ENCODE peak calls at places on chromosomes 1 and 21, in eight cellular contexts. One of them, this sample, is unnamed.
A peak's percentile ranks its signal among the peaks of the same experiment; 100 is the strongest.

GRCh38 chr1:112710159-112710558 is 3.2 kb upstream of the RHOC start:
- DNase-seq in spleen: peak; percentile 68
- DNase-seq in amygdala: no peak
- DNase-seq in germinal center: no peak
- DNase-seq in GM19239: no peak
- DNase-seq in effector memory CD4-positive, alpha-beta T cell: no peak
- DNase-seq in A172: no peak
- DNase-seq in AG09309: no peak
- DNase-seq in this sample: no peak

GRCh38 chr1:109181085-109181806 is 32.5 kb upstream of the SARS1 start:
- DNase-seq in germinal center: no peak
- DNase-seq in AG09309: no peak
- DNase-seq in GM19239: no peak
- DNase-seq in spleen: no peak
- DNase-seq in effector memory CD4-positive, alpha-beta T cell: no peak
- DNase-seq in A172: no peak
- DNase-seq in amygdala: no peak
- DNase-seq in this sample: no peak

GRCh38 chr21:44038063-44038462 is 26.0 kb downstream of the TRAPPC10 start:
- DNase-seq in GM19239: no peak
- DNase-seq in amygdala: no peak
- DNase-seq in A172: no peak
- DNase-seq in effector memory CD4-positive, alpha-beta T cell: no peak
- DNase-seq in AG09309: no peak
- DNase-seq in germinal center: no peak
- DNase-seq in spleen: no peak
- DNase-seq in this sample: no peak

GRCh38 chr1:87369736-87370135 is 41.1 kb downstream of the LMO4 start:
- DNase-seq in germinal center: no peak
- DNase-seq in effector memory CD4-positive, alpha-beta T cell: no peak
- DNase-seq in AG09309: no peak
- DNase-seq in spleen: no peak
- DNase-seq in A172: no peak
- DNase-seq in GM19239: no peak
- DNase-seq in amygdala: no peak
- DNase-seq in this sample: no peak

GRCh38 chr1:32241011-32241763 is 5.8 kb upstream of the FAM167B start:
- DNase-seq in germinal center: peak; percentile 56
- DNase-seq in effector memory CD4-positive, alpha-beta T cell: no peak
- DNase-seq in GM19239: peak; percentile 53
- DNase-seq in spleen: peak; percentile 85
- DNase-seq in amygdala: peak; percentile 58
- DNase-seq in A172: no peak
- DNase-seq in AG09309: no peak
- DNase-seq in this sample: no peak

GRCh38 chr1:90919900-90920299 is 101.9 kb downstream of the ZNF644 start:
- DNase-seq in effector memory CD4-positive, alpha-beta T cell: no peak
- DNase-seq in AG09309: no peak
- DNase-seq in spleen: no peak
- DNase-seq in A172: no peak
- DNase-seq in germinal center: no peak
- DNase-seq in amygdala: no peak
- DNase-seq in GM19239: no peak
- DNase-seq in this sample: peak; percentile 14

GRCh38 chr1:156894711-156895407 is 1.3 kb downstream of the PEAR1 start:
- DNase-seq in A172: no peak
- DNase-seq in germinal center: no peak
- DNase-seq in AG09309: no peak
- DNase-seq in GM19239: no peak
- DNase-seq in amygdala: no peak
- DNase-seq in spleen: no peak
- DNase-seq in effector memory CD4-positive, alpha-beta T cell: no peak
- DNase-seq in this sample: no peak

GRCh38 chr1:32263744-32264143 is 12.7 kb downstream of the LCK start:
- DNase-seq in GM19239: no peak
- DNase-seq in amygdala: no peak
- DNase-seq in effector memory CD4-positive, alpha-beta T cell: no peak
- DNase-seq in spleen: no peak
- DNase-seq in A172: no peak
- DNase-seq in germinal center: peak; percentile 69
- DNase-seq in AG09309: no peak
- DNase-seq in this sample: no peak

GRCh38 chr1:9960011-9960410 is 16.7 kb downstream of the NMNAT1 start:
- DNase-seq in A172: no peak
- DNase-seq in AG09309: no peak
- DNase-seq in spleen: no peak
- DNase-seq in GM19239: no peak
- DNase-seq in germinal center: no peak
- DNase-seq in effector memory CD4-positive, alpha-beta T cell: no peak
- DNase-seq in amygdala: no peak
- DNase-seq in this sample: no peak

GRCh38 chr1:181149326-181150000 is 61.0 kb downstream of the IER5 start:
- DNase-seq in germinal center: peak; percentile 22
- DNase-seq in effector memory CD4-positive, alpha-beta T cell: peak; percentile 64
- DNase-seq in spleen: peak; percentile 89
- DNase-seq in A172: no peak
- DNase-seq in amygdala: no peak
- DNase-seq in GM19239: no peak
- DNase-seq in AG09309: no peak
- DNase-seq in this sample: no peak

GRCh38 chr1:162719678-162720077 is 70.8 kb upstream of the HSD17B7 start:
- DNase-seq in amygdala: no peak
- DNase-seq in A172: no peak
- DNase-seq in GM19239: no peak
- DNase-seq in spleen: no peak
- DNase-seq in germinal center: no peak
- DNase-seq in effector memory CD4-positive, alpha-beta T cell: no peak
- DNase-seq in AG09309: no peak
- DNase-seq in this sample: no peak

GRCh38 chr1:178161516-178161915 is 67.6 kb downstream of the RASAL2 start:
- DNase-seq in effector memory CD4-positive, alpha-beta T cell: no peak
- DNase-seq in spleen: no peak
- DNase-seq in amygdala: no peak
- DNase-seq in A172: peak; percentile 45
- DNase-seq in AG09309: no peak
- DNase-seq in germinal center: no peak
- DNase-seq in GM19239: no peak
- DNase-seq in this sample: no peak

GRCh38 chr1:89523597-89524368 is 846 bp upstream of the LRRC8B start:
- DNase-seq in AG09309: no peak
- DNase-seq in amygdala: no peak
- DNase-seq in germinal center: peak; percentile 71
- DNase-seq in A172: peak; percentile 4
- DNase-seq in effector memory CD4-positive, alpha-beta T cell: no peak
- DNase-seq in spleen: no peak
- DNase-seq in GM19239: peak; percentile 26
- DNase-seq in this sample: no peak

GRCh38 chr1:160761886-160762285 is 22.8 kb downstream of the SLAMF7 start:
- DNase-seq in germinal center: no peak
- DNase-seq in spleen: no peak
- DNase-seq in GM19239: no peak
- DNase-seq in A172: peak; percentile 42
- DNase-seq in effector memory CD4-positive, alpha-beta T cell: no peak
- DNase-seq in AG09309: no peak
- DNase-seq in amygdala: no peak
- DNase-seq in this sample: no peak

GRCh38 chr1:153697873-153698647 is 19.6 kb downstream of the NPR1 start:
- DNase-seq in effector memory CD4-positive, alpha-beta T cell: no peak
- DNase-seq in A172: no peak
- DNase-seq in germinal center: no peak
- DNase-seq in amygdala: no peak
- DNase-seq in GM19239: no peak
- DNase-seq in spleen: peak; percentile 78
- DNase-seq in AG09309: no peak
- DNase-seq in this sample: no peak

GRCh38 chr1:30313584-30313983 is 409.8 kb downstream of the MATN1 start:
- DNase-seq in GM19239: no peak
- DNase-seq in effector memory CD4-positive, alpha-beta T cell: no peak
- DNase-seq in AG09309: no peak
- DNase-seq in germinal center: no peak
- DNase-seq in spleen: peak; percentile 45
- DNase-seq in amygdala: no peak
- DNase-seq in A172: no peak
- DNase-seq in this sample: no peak

GRCh38 chr21:28358702-28359101 is 634.0 kb downstream of the LTN1 start:
- DNase-seq in A172: no peak
- DNase-seq in GM19239: no peak
- DNase-seq in amygdala: no peak
- DNase-seq in spleen: no peak
- DNase-seq in effector memory CD4-positive, alpha-beta T cell: no peak
- DNase-seq in germinal center: no peak
- DNase-seq in AG09309: no peak
- DNase-seq in this sample: no peak

GRCh38 chr1:220431840-220432239 is 96.1 kb upstream of the MARK1 start:
- DNase-seq in AG09309: no peak
- DNase-seq in spleen: no peak
- DNase-seq in amygdala: no peak
- DNase-seq in effector memory CD4-positive, alpha-beta T cell: no peak
- DNase-seq in A172: no peak
- DNase-seq in GM19239: no peak
- DNase-seq in germinal center: no peak
- DNase-seq in this sample: no peak

GRCh38 chr1:204988201-204988600 is 54.8 kb upstream of the CNTN2 start:
- DNase-seq in AG09309: no peak
- DNase-seq in spleen: no peak
- DNase-seq in amygdala: no peak
- DNase-seq in A172: no peak
- DNase-seq in germinal center: no peak
- DNase-seq in GM19239: no peak
- DNase-seq in effector memory CD4-positive, alpha-beta T cell: no peak
- DNase-seq in this sample: no peak

GRCh38 chr1:54791880-54792522 is 9.1 kb downstream of the TTC22 start:
- DNase-seq in GM19239: no peak
- DNase-seq in germinal center: peak; percentile 68
- DNase-seq in spleen: no peak
- DNase-seq in amygdala: no peak
- DNase-seq in AG09309: no peak
- DNase-seq in A172: no peak
- DNase-seq in effector memory CD4-positive, alpha-beta T cell: no peak
- DNase-seq in this sample: no peak

GRCh38 chr1:223242382-223242955 is 99.4 kb upstream of the TLR5 start:
- DNase-seq in AG09309: no peak
- DNase-seq in A172: peak; percentile 27
- DNase-seq in amygdala: no peak
- DNase-seq in effector memory CD4-positive, alpha-beta T cell: no peak
- DNase-seq in GM19239: no peak
- DNase-seq in germinal center: no peak
- DNase-seq in spleen: no peak
- DNase-seq in this sample: no peak

GRCh38 chr1:202809597-202810159 is 1.1 kb upstream of the PCAT6 start:
- DNase-seq in effector memory CD4-positive, alpha-beta T cell: no peak
- DNase-seq in AG09309: no peak
- DNase-seq in spleen: no peak
- DNase-seq in amygdala: no peak
- DNase-seq in A172: no peak
- DNase-seq in GM19239: no peak
- DNase-seq in germinal center: no peak
- DNase-seq in this sample: no peak

GRCh38 chr1:163509126-163509525 is 187.4 kb downstream of the NUF2 start:
- DNase-seq in amygdala: no peak
- DNase-seq in AG09309: no peak
- DNase-seq in germinal center: no peak
- DNase-seq in A172: peak; percentile 62
- DNase-seq in GM19239: no peak
- DNase-seq in spleen: no peak
- DNase-seq in effector memory CD4-positive, alpha-beta T cell: no peak
- DNase-seq in this sample: no peak

GRCh38 chr1:29520571-29521437 is 284.5 kb downstream of the PTPRU start:
- DNase-seq in germinal center: no peak
- DNase-seq in spleen: peak; percentile 65
- DNase-seq in AG09309: no peak
- DNase-seq in A172: no peak
- DNase-seq in effector memory CD4-positive, alpha-beta T cell: no peak
- DNase-seq in GM19239: no peak
- DNase-seq in amygdala: no peak
- DNase-seq in this sample: no peak

GRCh38 chr1:64834734-64835133 is 89.9 kb downstream of the RAVER2 start:
- DNase-seq in AG09309: peak; percentile 44
- DNase-seq in amygdala: no peak
- DNase-seq in effector memory CD4-positive, alpha-beta T cell: no peak
- DNase-seq in GM19239: no peak
- DNase-seq in germinal center: no peak
- DNase-seq in A172: peak; percentile 12
- DNase-seq in spleen: no peak
- DNase-seq in this sample: peak; percentile 55

GRCh38 chr1:225834417-225835329 is 24.7 kb downstream of the EPHX1 start:
- DNase-seq in spleen: peak; percentile 31
- DNase-seq in effector memory CD4-positive, alpha-beta T cell: no peak
- DNase-seq in germinal center: no peak
- DNase-seq in GM19239: no peak
- DNase-seq in A172: no peak
- DNase-seq in amygdala: peak; percentile 26
- DNase-seq in AG09309: peak; percentile 55
- DNase-seq in this sample: no peak

GRCh38 chr1:162376754-162377153 is at the start of gene SPATA46:
- DNase-seq in AG09309: no peak
- DNase-seq in germinal center: no peak
- DNase-seq in A172: no peak
- DNase-seq in effector memory CD4-positive, alpha-beta T cell: no peak
- DNase-seq in GM19239: no peak
- DNase-seq in amygdala: no peak
- DNase-seq in spleen: no peak
- DNase-seq in this sample: no peak

GRCh38 chr1:9399510-9400424 is 107.1 kb downstream of the SPSB1 start:
- DNase-seq in effector memory CD4-positive, alpha-beta T cell: no peak
- DNase-seq in AG09309: no peak
- DNase-seq in spleen: no peak
- DNase-seq in GM19239: no peak
- DNase-seq in A172: no peak
- DNase-seq in germinal center: no peak
- DNase-seq in amygdala: no peak
- DNase-seq in this sample: no peak

GRCh38 chr1:240737268-240737667 is 125.3 kb upstream of the GREM2 start:
- DNase-seq in spleen: no peak
- DNase-seq in GM19239: no peak
- DNase-seq in AG09309: no peak
- DNase-seq in germinal center: no peak
- DNase-seq in amygdala: no peak
- DNase-seq in effector memory CD4-positive, alpha-beta T cell: no peak
- DNase-seq in A172: peak; percentile 45
- DNase-seq in this sample: no peak

GRCh38 chr1:160981584-160982411 is 27.2 kb upstream of the ITLN2 start:
- DNase-seq in amygdala: no peak
- DNase-seq in germinal center: no peak
- DNase-seq in GM19239: no peak
- DNase-seq in AG09309: no peak
- DNase-seq in effector memory CD4-positive, alpha-beta T cell: no peak
- DNase-seq in spleen: peak; percentile 75
- DNase-seq in A172: no peak
- DNase-seq in this sample: no peak

GRCh38 chr1:78102082-78102481 is 56.3 kb downstream of the GIPC2 start:
- DNase-seq in AG09309: peak; percentile 70
- DNase-seq in A172: peak; percentile 83
- DNase-seq in germinal center: no peak
- DNase-seq in GM19239: no peak
- DNase-seq in spleen: no peak
- DNase-seq in effector memory CD4-positive, alpha-beta T cell: no peak
- DNase-seq in amygdala: no peak
- DNase-seq in this sample: peak; percentile 93

GRCh38 chr21:42799516-42799915 is 79.8 kb downstream of the WDR4 start:
- DNase-seq in amygdala: no peak
- DNase-seq in AG09309: no peak
- DNase-seq in GM19239: no peak
- DNase-seq in germinal center: no peak
- DNase-seq in effector memory CD4-positive, alpha-beta T cell: no peak
- DNase-seq in A172: peak; percentile 40
- DNase-seq in spleen: no peak
- DNase-seq in this sample: no peak

GRCh38 chr1:76289692-76290091 is 215.1 kb downstream of the ST6GALNAC3 start:
- DNase-seq in spleen: no peak
- DNase-seq in germinal center: no peak
- DNase-seq in AG09309: no peak
- DNase-seq in A172: no peak
- DNase-seq in amygdala: no peak
- DNase-seq in GM19239: no peak
- DNase-seq in effector memory CD4-positive, alpha-beta T cell: no peak
- DNase-seq in this sample: no peak

GRCh38 chr1:21436488-21437340 is 3.2 kb upstream of the NBPF3 start:
- DNase-seq in effector memory CD4-positive, alpha-beta T cell: no peak
- DNase-seq in AG09309: no peak
- DNase-seq in amygdala: no peak
- DNase-seq in spleen: no peak
- DNase-seq in A172: no peak
- DNase-seq in germinal center: no peak
- DNase-seq in GM19239: no peak
- DNase-seq in this sample: no peak